ENCODE peak calls at places on chromosome 7, in nine cellular contexts. One of them, this sample, is unnamed.

GRCh38 chr7:27688056-27688455 is 25.4 kb upstream of the HIBADH start:
- DNase-seq in GM04504: no peak
- DNase-seq in activated T-helper 1 cell treated with anti-CD3 and anti-CD28 coated beads, Interleukin-2, amount 50 U/mL, for 16 hours: no peak
- DNase-seq in psoas muscle: no peak
- DNase-seq in NCI-H1436: no peak
- DNase-seq in Peyer's patch: no peak
- DNase-seq in Caki2: no peak
- DNase-seq in left cardiac atrium: no peak
- DNase-seq in heart left ventricle: no peak
- DNase-seq in this sample: no peak

GRCh38 chr7:155950898-155951553 is 138.8 kb upstream of the SHH start:
- DNase-seq in NCI-H1436: no peak
- DNase-seq in activated T-helper 1 cell treated with anti-CD3 and anti-CD28 coated beads, Interleukin-2, amount 50 U/mL, for 16 hours: no peak
- DNase-seq in GM04504: no peak
- DNase-seq in heart left ventricle: no peak
- DNase-seq in left cardiac atrium: no peak
- DNase-seq in Caki2: no peak
- DNase-seq in Peyer's patch: no peak
- DNase-seq in psoas muscle: no peak
- DNase-seq in this sample: no peak

GRCh38 chr7:25069900-25070443 is 55.1 kb downstream of the CYCS start:
- DNase-seq in NCI-H1436: peak; percentile 72
- DNase-seq in Peyer's patch: peak; percentile 50
- DNase-seq in Caki2: peak; percentile 86
- DNase-seq in left cardiac atrium: peak; percentile 32
- DNase-seq in activated T-helper 1 cell treated with anti-CD3 and anti-CD28 coated beads, Interleukin-2, amount 50 U/mL, for 16 hours: peak; percentile 19
- DNase-seq in heart left ventricle: peak; percentile 49
- DNase-seq in GM04504: peak; percentile 66
- DNase-seq in psoas muscle: peak; percentile 33
- DNase-seq in this sample: peak; percentile 87

GRCh38 chr7:65804887-65805286 is 68.0 kb upstream of the VKORC1L1 start:
- DNase-seq in left cardiac atrium: no peak
- DNase-seq in activated T-helper 1 cell treated with anti-CD3 and anti-CD28 coated beads, Interleukin-2, amount 50 U/mL, for 16 hours: no peak
- DNase-seq in Caki2: no peak
- DNase-seq in psoas muscle: no peak
- DNase-seq in GM04504: no peak
- DNase-seq in Peyer's patch: no peak
- DNase-seq in heart left ventricle: no peak
- DNase-seq in NCI-H1436: no peak
- DNase-seq in this sample: no peak

GRCh38 chr7:101420436-101420835 is 57.8 kb downstream of the COL26A1 start:
- DNase-seq in heart left ventricle: no peak
- DNase-seq in Caki2: no peak
- DNase-seq in Peyer's patch: no peak
- DNase-seq in left cardiac atrium: no peak
- DNase-seq in psoas muscle: no peak
- DNase-seq in GM04504: no peak
- DNase-seq in NCI-H1436: no peak
- DNase-seq in activated T-helper 1 cell treated with anti-CD3 and anti-CD28 coated beads, Interleukin-2, amount 50 U/mL, for 16 hours: no peak
- DNase-seq in this sample: no peak

GRCh38 chr7:83410989-83411591 is 237.8 kb downstream of the SEMA3E start:
- DNase-seq in GM04504: peak; percentile 8
- DNase-seq in left cardiac atrium: no peak
- DNase-seq in Peyer's patch: no peak
- DNase-seq in psoas muscle: no peak
- DNase-seq in NCI-H1436: peak; percentile 57
- DNase-seq in heart left ventricle: no peak
- DNase-seq in Caki2: peak; percentile 25
- DNase-seq in activated T-helper 1 cell treated with anti-CD3 and anti-CD28 coated beads, Interleukin-2, amount 50 U/mL, for 16 hours: no peak
- DNase-seq in this sample: peak; percentile 67

GRCh38 chr7:138186951-138187351 is 110.7 kb downstream of the AKR1D1 start:
- DNase-seq in NCI-H1436: no peak
- DNase-seq in GM04504: no peak
- DNase-seq in left cardiac atrium: no peak
- DNase-seq in heart left ventricle: no peak
- DNase-seq in activated T-helper 1 cell treated with anti-CD3 and anti-CD28 coated beads, Interleukin-2, amount 50 U/mL, for 16 hours: no peak
- DNase-seq in Caki2: peak; percentile 94
- DNase-seq in Peyer's patch: no peak
- DNase-seq in psoas muscle: no peak
- DNase-seq in this sample: peak; percentile 93

GRCh38 chr7:4817178-4817905 is 41.9 kb downstream of the AP5Z1 start:
- DNase-seq in NCI-H1436: no peak
- DNase-seq in activated T-helper 1 cell treated with anti-CD3 and anti-CD28 coated beads, Interleukin-2, amount 50 U/mL, for 16 hours: no peak
- DNase-seq in psoas muscle: no peak
- DNase-seq in Caki2: no peak
- DNase-seq in left cardiac atrium: no peak
- DNase-seq in heart left ventricle: no peak
- DNase-seq in GM04504: no peak
- DNase-seq in Peyer's patch: no peak
- DNase-seq in this sample: no peak

This sample was measured in astrocyte of the hippocampus.